ENCODE peak calls at places on chromosomes 4 and X, in ten cellular contexts. One of them, this sample, is unnamed.

GRCh38 chr4:53696956-53697685 is 105.8 kb upstream of the LNX1 start:
- DNase-seq in body of pancreas: no peak
- DNase-seq in heart right ventricle: no peak
- DNase-seq in left lung: no peak
- DNase-seq in bronchial epithelial cell: no peak
- DNase-seq in mesendoderm: no peak
- DNase-seq in CD8-positive, alpha-beta memory T cell: no peak
- DNase-seq in right lobe of liver: no peak
- DNase-seq in SK-N-SH: no peak
- DNase-seq in GM23338: no peak
- DNase-seq in this sample: no peak

GRCh38 chrX:108020631-108021030 is 24.2 kb upstream of the VSIG1 start:
- DNase-seq in body of pancreas: no peak
- DNase-seq in heart right ventricle: no peak
- DNase-seq in left lung: no peak
- DNase-seq in bronchial epithelial cell: no peak
- DNase-seq in mesendoderm: peak; percentile 48
- DNase-seq in CD8-positive, alpha-beta memory T cell: no peak
- DNase-seq in right lobe of liver: no peak
- DNase-seq in SK-N-SH: no peak
- DNase-seq in GM23338: peak; percentile 50
- DNase-seq in this sample: peak; percentile 38

GRCh38 chrX:107775000-107775733 is 420 bp downstream of the TSC22D3 start:
- DNase-seq in body of pancreas: no peak
- DNase-seq in heart right ventricle: no peak
- DNase-seq in left lung: no peak
- DNase-seq in bronchial epithelial cell: no peak
- DNase-seq in mesendoderm: no peak
- DNase-seq in CD8-positive, alpha-beta memory T cell: no peak
- DNase-seq in right lobe of liver: no peak
- DNase-seq in SK-N-SH: no peak
- DNase-seq in GM23338: peak; percentile 16
- DNase-seq in this sample: peak; percentile 43

GRCh38 chr4:34091451-34091850 is 2152.9 kb downstream of the ARAP2 start:
- DNase-seq in body of pancreas: no peak
- DNase-seq in heart right ventricle: no peak
- DNase-seq in left lung: no peak
- DNase-seq in bronchial epithelial cell: no peak
- DNase-seq in mesendoderm: no peak
- DNase-seq in CD8-positive, alpha-beta memory T cell: no peak
- DNase-seq in right lobe of liver: no peak
- DNase-seq in SK-N-SH: no peak
- DNase-seq in GM23338: no peak
- DNase-seq in this sample: no peak

GRCh38 chr4:40283413-40283812 is 51.7 kb upstream of the CHRNA9 start:
- DNase-seq in body of pancreas: no peak
- DNase-seq in heart right ventricle: no peak
- DNase-seq in left lung: no peak
- DNase-seq in bronchial epithelial cell: peak; percentile 22
- DNase-seq in mesendoderm: peak; percentile 63
- DNase-seq in CD8-positive, alpha-beta memory T cell: no peak
- DNase-seq in right lobe of liver: no peak
- DNase-seq in SK-N-SH: no peak
- DNase-seq in GM23338: peak; percentile 15
- DNase-seq in this sample: peak; percentile 58

GRCh38 chrX:106927023-106927422 is 6.8 kb downstream of the CLDN2 start:
- DNase-seq in body of pancreas: no peak
- DNase-seq in heart right ventricle: no peak
- DNase-seq in left lung: no peak
- DNase-seq in bronchial epithelial cell: peak; percentile 5
- DNase-seq in mesendoderm: no peak
- DNase-seq in CD8-positive, alpha-beta memory T cell: no peak
- DNase-seq in right lobe of liver: no peak
- DNase-seq in SK-N-SH: no peak
- DNase-seq in GM23338: no peak
- DNase-seq in this sample: no peak

GRCh38 chr4:173211838-173212237 is 43.2 kb downstream of the GALNT7 start:
- DNase-seq in body of pancreas: no peak
- DNase-seq in heart right ventricle: no peak
- DNase-seq in left lung: no peak
- DNase-seq in bronchial epithelial cell: peak; percentile 76
- DNase-seq in mesendoderm: peak; percentile 82
- DNase-seq in CD8-positive, alpha-beta memory T cell: no peak
- DNase-seq in right lobe of liver: no peak
- DNase-seq in SK-N-SH: no peak
- DNase-seq in GM23338: no peak
- DNase-seq in this sample: no peak

GRCh38 chr4:72843466-72843865 is 226.1 kb downstream of the COX18 start:
- DNase-seq in body of pancreas: no peak
- DNase-seq in heart right ventricle: no peak
- DNase-seq in left lung: no peak
- DNase-seq in bronchial epithelial cell: no peak
- DNase-seq in mesendoderm: no peak
- DNase-seq in CD8-positive, alpha-beta memory T cell: no peak
- DNase-seq in right lobe of liver: no peak
- DNase-seq in SK-N-SH: no peak
- DNase-seq in GM23338: no peak
- DNase-seq in this sample: no peak

GRCh38 chr4:159052315-159052714 is 50.6 kb upstream of the RAPGEF2 start:
- DNase-seq in body of pancreas: no peak
- DNase-seq in heart right ventricle: no peak
- DNase-seq in left lung: no peak
- DNase-seq in bronchial epithelial cell: no peak
- DNase-seq in mesendoderm: no peak
- DNase-seq in CD8-positive, alpha-beta memory T cell: no peak
- DNase-seq in right lobe of liver: no peak
- DNase-seq in SK-N-SH: no peak
- DNase-seq in GM23338: no peak
- DNase-seq in this sample: no peak

GRCh38 chr4:173878701-173879100 is 348.7 kb upstream of the HAND2 start:
- DNase-seq in body of pancreas: peak; percentile 8
- DNase-seq in heart right ventricle: peak; percentile 16
- DNase-seq in left lung: no peak
- DNase-seq in bronchial epithelial cell: no peak
- DNase-seq in mesendoderm: peak; percentile 87
- DNase-seq in CD8-positive, alpha-beta memory T cell: no peak
- DNase-seq in right lobe of liver: no peak
- DNase-seq in SK-N-SH: peak; percentile 30
- DNase-seq in GM23338: no peak
- DNase-seq in this sample: no peak

GRCh38 chrX:19886888-19887531 is 390 bp downstream of the SH3KBP1 start:
- DNase-seq in body of pancreas: no peak
- DNase-seq in heart right ventricle: peak; percentile 16
- DNase-seq in left lung: no peak
- DNase-seq in bronchial epithelial cell: no peak
- DNase-seq in mesendoderm: no peak
- DNase-seq in CD8-positive, alpha-beta memory T cell: peak; percentile 17
- DNase-seq in right lobe of liver: peak; percentile 58
- DNase-seq in SK-N-SH: peak; percentile 67
- DNase-seq in GM23338: peak; percentile 19
- DNase-seq in this sample: peak; percentile 71

GRCh38 chr4:142718981-142719380 is 127.1 kb downstream of the INPP4B start:
- DNase-seq in body of pancreas: no peak
- DNase-seq in heart right ventricle: no peak
- DNase-seq in left lung: no peak
- DNase-seq in bronchial epithelial cell: peak; percentile 70
- DNase-seq in mesendoderm: no peak
- DNase-seq in CD8-positive, alpha-beta memory T cell: no peak
- DNase-seq in right lobe of liver: no peak
- DNase-seq in SK-N-SH: no peak
- DNase-seq in GM23338: no peak
- DNase-seq in this sample: no peak

GRCh38 chrX:374566-374965 is 12.1 kb downstream of the PPP2R3B start:
- DNase-seq in body of pancreas: no peak
- DNase-seq in heart right ventricle: no peak
- DNase-seq in left lung: no peak
- DNase-seq in bronchial epithelial cell: no peak
- DNase-seq in mesendoderm: no peak
- DNase-seq in CD8-positive, alpha-beta memory T cell: no peak
- DNase-seq in right lobe of liver: no peak
- DNase-seq in SK-N-SH: peak; percentile 55
- DNase-seq in GM23338: no peak
- DNase-seq in this sample: peak; percentile 71
- H3K4me3 ChIP-seq in body of pancreas: no peak overlapping the region
- H3K4me3 ChIP-seq in heart right ventricle: peak overlapping the region; percentile 47
- H3K4me3 ChIP-seq in left lung: no peak overlapping the region
- H3K4me3 ChIP-seq in bronchial epithelial cell: no peak overlapping the region
- H3K4me3 ChIP-seq in mesendoderm: no peak overlapping the region
- H3K4me3 ChIP-seq in CD8-positive, alpha-beta memory T cell: no peak overlapping the region
- H3K4me3 ChIP-seq in right lobe of liver: no peak overlapping the region
- H3K4me3 ChIP-seq in SK-N-SH: no peak overlapping the region
- H3K4me3 ChIP-seq in GM23338: peak overlapping the region; percentile 83
- H3K4me3 ChIP-seq in this sample: peak overlapping the region; percentile 64

DNA sequence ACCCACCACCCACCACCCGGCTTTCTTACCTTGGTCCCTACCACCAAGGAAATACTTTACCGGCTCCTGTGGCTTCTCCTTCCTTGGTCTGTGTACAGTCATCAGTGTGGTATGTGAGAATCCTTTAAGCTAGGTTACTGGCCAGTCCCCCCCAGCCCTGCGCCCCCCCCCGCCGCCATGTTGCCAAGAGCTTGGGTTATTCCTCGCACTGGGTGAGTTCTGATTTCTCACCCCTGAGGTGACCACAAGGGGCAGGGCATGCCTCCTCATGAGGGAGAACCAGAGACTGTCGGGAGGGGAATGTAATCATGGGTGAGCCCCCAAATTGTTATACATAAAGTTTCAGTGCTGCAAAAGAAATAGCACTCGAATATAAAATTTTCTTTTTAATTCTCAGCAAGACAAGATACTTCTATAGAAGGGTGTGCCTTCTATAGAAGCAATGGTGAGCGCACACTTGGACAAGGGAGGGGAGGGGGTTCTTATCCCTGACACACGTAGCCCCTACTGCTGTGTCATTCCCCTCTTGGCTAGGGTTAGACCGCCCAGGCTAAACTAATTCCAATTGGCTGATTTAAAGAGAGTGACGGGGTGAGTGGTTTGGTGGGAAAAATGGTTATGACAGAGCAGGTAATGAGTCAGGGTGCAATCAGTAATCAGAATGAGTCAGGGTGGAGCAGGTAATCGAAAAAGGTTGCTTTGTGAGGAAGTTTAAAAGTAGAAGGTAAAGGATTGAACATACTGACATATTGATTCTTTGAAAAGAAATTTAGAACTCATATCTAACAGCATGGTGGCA is 133.2 kb downstream of the KDM6A start:
- DNase-seq in body of pancreas: no peak
- DNase-seq in heart right ventricle: no peak
- DNase-seq in left lung: no peak
- DNase-seq in bronchial epithelial cell: peak; percentile 59
- DNase-seq in mesendoderm: peak; percentile 70
- DNase-seq in CD8-positive, alpha-beta memory T cell: no peak
- DNase-seq in right lobe of liver: no peak
- DNase-seq in SK-N-SH: no peak
- DNase-seq in GM23338: peak; percentile 29
- DNase-seq in this sample: peak; percentile 16
- H3K36me3 ChIP-seq in body of pancreas: no peaks in the 10 kb centered on the region
- H3K36me3 ChIP-seq in heart right ventricle: no peaks in the 10 kb centered on the region
- H3K36me3 ChIP-seq in left lung: no peaks in the 10 kb centered on the region
- H3K36me3 ChIP-seq in bronchial epithelial cell: no peaks in the 10 kb centered on the region
- H3K36me3 ChIP-seq in mesendoderm: no peaks in the 10 kb centered on the region
- H3K36me3 ChIP-seq in CD8-positive, alpha-beta memory T cell: no peaks in the 10 kb centered on the region
- H3K36me3 ChIP-seq in right lobe of liver: no peaks in the 10 kb centered on the region
- H3K36me3 ChIP-seq in SK-N-SH: no peaks in the 10 kb centered on the region
- H3K36me3 ChIP-seq in GM23338: no peaks in the 10 kb centered on the region
- H3K36me3 ChIP-seq in this sample: no peaks in the 10 kb centered on the region

DNA sequence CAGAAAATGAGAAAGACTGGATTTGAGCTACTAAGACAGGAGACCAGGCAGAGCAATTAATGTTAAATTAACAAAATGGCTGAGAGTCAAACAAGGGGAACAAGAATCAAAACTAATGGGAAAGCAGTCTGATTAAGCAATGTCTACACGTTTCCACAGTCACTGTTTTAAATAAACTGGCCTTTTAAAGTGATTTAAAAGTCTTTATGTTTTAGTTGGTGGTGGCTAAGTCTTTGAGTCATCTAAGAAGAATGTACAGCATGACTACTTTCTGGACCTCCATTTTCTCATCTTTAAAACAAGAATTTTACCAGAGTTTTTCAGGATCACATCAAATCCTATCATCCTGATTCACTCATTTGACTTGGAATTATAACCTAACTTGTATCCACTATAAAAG is 233.8 kb downstream of the ENOX2 start:
- DNase-seq in body of pancreas: no peak
- DNase-seq in heart right ventricle: no peak
- DNase-seq in left lung: no peak
- DNase-seq in bronchial epithelial cell: no peak
- DNase-seq in mesendoderm: no peak
- DNase-seq in CD8-positive, alpha-beta memory T cell: no peak
- DNase-seq in right lobe of liver: no peak
- DNase-seq in SK-N-SH: no peak
- DNase-seq in GM23338: no peak
- DNase-seq in this sample: no peak
- H3K27me3 ChIP-seq in body of pancreas: no peaks in the 10 kb centered on the region
- H3K27me3 ChIP-seq in heart right ventricle: no peaks in the 10 kb centered on the region
- H3K27me3 ChIP-seq in left lung: no peaks in the 10 kb centered on the region
- H3K27me3 ChIP-seq in bronchial epithelial cell: no peaks in the 10 kb centered on the region
- H3K27me3 ChIP-seq in mesendoderm: no peaks in the 10 kb centered on the region
- H3K27me3 ChIP-seq in CD8-positive, alpha-beta memory T cell: no peaks in the 10 kb centered on the region
- H3K27me3 ChIP-seq in right lobe of liver: no peaks in the 10 kb centered on the region
- H3K27me3 ChIP-seq in SK-N-SH: no peaks in the 10 kb centered on the region
- H3K27me3 ChIP-seq in GM23338: no peaks in the 10 kb centered on the region
- H3K27me3 ChIP-seq in this sample: no peaks in the 10 kb centered on the region

DNA sequence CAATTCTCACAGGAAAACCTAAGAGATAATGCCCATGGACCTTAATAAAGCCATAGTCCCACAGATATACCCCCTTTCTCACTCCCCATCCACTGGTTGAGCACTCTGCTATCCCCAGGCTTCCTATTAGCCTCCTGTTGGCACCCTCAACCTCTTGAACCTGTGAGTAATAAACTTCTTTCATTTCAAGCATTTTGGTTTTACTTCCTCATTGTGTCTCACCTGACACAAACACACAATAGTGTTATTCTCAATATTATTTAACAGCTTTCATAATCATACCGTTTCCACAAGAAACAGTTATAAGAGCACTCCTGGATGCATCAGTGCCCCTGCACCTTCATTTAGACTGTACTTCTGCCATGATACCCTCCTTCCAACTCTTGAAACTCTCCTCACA is 56.8 kb downstream of the TRPC5 start:
- DNase-seq in body of pancreas: no peak
- DNase-seq in heart right ventricle: no peak
- DNase-seq in left lung: no peak
- DNase-seq in bronchial epithelial cell: no peak
- DNase-seq in mesendoderm: no peak
- DNase-seq in CD8-positive, alpha-beta memory T cell: no peak
- DNase-seq in right lobe of liver: no peak
- DNase-seq in SK-N-SH: no peak
- DNase-seq in GM23338: no peak
- DNase-seq in this sample: no peak
- H3K4me3 ChIP-seq in body of pancreas: no peak overlapping the region
- H3K4me3 ChIP-seq in heart right ventricle: no peak overlapping the region
- H3K4me3 ChIP-seq in left lung: no peak overlapping the region
- H3K4me3 ChIP-seq in bronchial epithelial cell: no peak overlapping the region
- H3K4me3 ChIP-seq in mesendoderm: no peak overlapping the region
- H3K4me3 ChIP-seq in CD8-positive, alpha-beta memory T cell: no peak overlapping the region
- H3K4me3 ChIP-seq in right lobe of liver: no peak overlapping the region
- H3K4me3 ChIP-seq in SK-N-SH: no peak overlapping the region
- H3K4me3 ChIP-seq in GM23338: no peak overlapping the region
- H3K4me3 ChIP-seq in this sample: no peak overlapping the region

GRCh38 chrX:129931411-129932136 is 25.6 kb downstream of the UTP14A start:
- DNase-seq in body of pancreas: peak; percentile 91
- DNase-seq in heart right ventricle: peak; percentile 94
- DNase-seq in left lung: peak; percentile 95
- DNase-seq in bronchial epithelial cell: peak; percentile 68
- DNase-seq in mesendoderm: peak; percentile 96
- DNase-seq in CD8-positive, alpha-beta memory T cell: peak; percentile 29
- DNase-seq in right lobe of liver: peak; percentile 87
- DNase-seq in SK-N-SH: peak; percentile 86
- DNase-seq in GM23338: peak; percentile 89
- DNase-seq in this sample: peak; percentile 97
- H3K36me3 ChIP-seq in body of pancreas: no peaks in the 10 kb centered on the region
- H3K36me3 ChIP-seq in heart right ventricle: peaks cover 21% of the 10 kb centered on the region
- H3K36me3 ChIP-seq in left lung: no peaks in the 10 kb centered on the region
- H3K36me3 ChIP-seq in bronchial epithelial cell: no peaks in the 10 kb centered on the region
- H3K36me3 ChIP-seq in mesendoderm: no peaks in the 10 kb centered on the region
- H3K36me3 ChIP-seq in CD8-positive, alpha-beta memory T cell: peaks cover 5% of the 10 kb centered on the region
- H3K36me3 ChIP-seq in right lobe of liver: no peaks in the 10 kb centered on the region
- H3K36me3 ChIP-seq in SK-N-SH: peaks cover 22% of the 10 kb centered on the region
- H3K36me3 ChIP-seq in GM23338: peaks cover 5% of the 10 kb centered on the region
- H3K36me3 ChIP-seq in this sample: peaks cover 15% of the 10 kb centered on the region